ENCODE peak calls at places on chromosomes 6 and 20, in five cellular contexts. J is CD4-positive, alpha-beta T cell; Y is EL; G is GM12892; O is AG20443. R is an unnamed sample.

GRCh38 chr6:129709451-129709908 is 497 bp downstream of the ARHGAP18 start:
- DNase-seq in J (no peak), Y (peak), G (no peak), O (peak), R (peak)

GRCh38 chr6:93829009-93829408 is 409.6 kb upstream of the EPHA7 start:
- DNase-seq in J (no peak), Y (no peak), G (no peak), O (no peak), R (no peak)

GRCh38 chr20:44962483-44962882 is 2.3 kb upstream of the TOMM34 start:
- DNase-seq in J (no peak), Y (no peak), G (no peak), O (no peak), R (no peak)

GRCh38 chr6:81759782-81760181 is 7.3 kb upstream of the TENT5A start:
- DNase-seq in J (no peak), Y (no peak), G (no peak), O (no peak), R (no peak)

GRCh38 chr6:140677781-140678528 is 1303.5 kb upstream of the CITED2 start:
- DNase-seq in J (no peak), Y (no peak), G (no peak), O (no peak), R (no peak)

GRCh38 chr20:38414769-38415450 is 20.2 kb downstream of the SNHG17 start:
- DNase-seq in J (no peak), Y (no peak), G (no peak), O (no peak), R (no peak)

GRCh38 chr6:44498436-44498835 is 110.9 kb downstream of the CDC5L start:
- DNase-seq in J (no peak), Y (no peak), G (no peak), O (no peak), R (no peak)

GRCh38 chr6:23964865-23965264 is 161.2 kb upstream of the NRSN1 start:
- DNase-seq in J (no peak), Y (no peak), G (no peak), O (no peak), R (no peak)

GRCh38 chr6:142716097-142716496 is 228.9 kb downstream of the HIVEP2 start:
- DNase-seq in J (no peak), Y (no peak), G (no peak), O (no peak), R (no peak)